ENCODE peak calls at places on chromosomes 2 and 18, in eight cellular contexts. T is fibroblast of lung, V is tibial artery, Z is neural progenitor cell, A is RWPE2, S is tibial nerve, U is IMR-90, I is AG09309. L is an unnamed sample.

GRCh38 chr2:44247924-44248323 is 27.4 kb upstream of the SLC3A1 start:
- DNase-seq in V (no peak), I (no peak), Z (peak), U (no peak), T (no peak), A (no peak), S (no peak), L (no peak)

GRCh38 chr2:176056411-176056810 is 27.4 kb downstream of the EVX2 start:
- DNase-seq in A (no peak), Z (no peak), V (no peak), U (no peak), I (no peak), S (no peak), T (no peak), L (no peak)

GRCh38 chr18:8507361-8507760 is 101.9 kb upstream of the RAB12 start:
- DNase-seq in S (no peak), A (no peak), U (peak), Z (peak), T (no peak), I (no peak), V (no peak), L (no peak)

GRCh38 chr18:76685402-76685801 is 137.0 kb upstream of the ZNF236 start:
- DNase-seq in U (no peak), I (no peak), Z (no peak), A (no peak), T (no peak), S (no peak), V (no peak), L (no peak)

GRCh38 chr2:218252509-218253247 is 8.1 kb upstream of the GPBAR1 start:
- DNase-seq in A (no peak), S (no peak), T (peak), U (peak), V (no peak), Z (no peak), I (no peak), L (no peak)

GRCh38 chr18:52716926-52717325 is 376.9 kb downstream of the DCC start:
- DNase-seq in V (no peak), S (peak), A (no peak), T (peak), Z (peak), I (no peak), U (peak), L (no peak)

GRCh38 chr2:3168230-3168891 is 209.3 kb downstream of the EIPR1 start:
- DNase-seq in A (peak), U (peak), Z (peak), T (peak), S (no peak), V (peak), I (peak), L (peak)

GRCh38 chr18:23964282-23965238 is 50.0 kb upstream of the TTC39C start:
- DNase-seq in I (no peak), U (no peak), T (no peak), A (no peak), Z (no peak), V (no peak), S (no peak), L (no peak)

GRCh38 chr2:43239981-43240761 is 13.8 kb upstream of the ZFP36L2 start:
- DNase-seq in U (no peak), I (no peak), Z (no peak), A (no peak), V (peak), S (no peak), T (no peak), L (no peak)

DNA sequence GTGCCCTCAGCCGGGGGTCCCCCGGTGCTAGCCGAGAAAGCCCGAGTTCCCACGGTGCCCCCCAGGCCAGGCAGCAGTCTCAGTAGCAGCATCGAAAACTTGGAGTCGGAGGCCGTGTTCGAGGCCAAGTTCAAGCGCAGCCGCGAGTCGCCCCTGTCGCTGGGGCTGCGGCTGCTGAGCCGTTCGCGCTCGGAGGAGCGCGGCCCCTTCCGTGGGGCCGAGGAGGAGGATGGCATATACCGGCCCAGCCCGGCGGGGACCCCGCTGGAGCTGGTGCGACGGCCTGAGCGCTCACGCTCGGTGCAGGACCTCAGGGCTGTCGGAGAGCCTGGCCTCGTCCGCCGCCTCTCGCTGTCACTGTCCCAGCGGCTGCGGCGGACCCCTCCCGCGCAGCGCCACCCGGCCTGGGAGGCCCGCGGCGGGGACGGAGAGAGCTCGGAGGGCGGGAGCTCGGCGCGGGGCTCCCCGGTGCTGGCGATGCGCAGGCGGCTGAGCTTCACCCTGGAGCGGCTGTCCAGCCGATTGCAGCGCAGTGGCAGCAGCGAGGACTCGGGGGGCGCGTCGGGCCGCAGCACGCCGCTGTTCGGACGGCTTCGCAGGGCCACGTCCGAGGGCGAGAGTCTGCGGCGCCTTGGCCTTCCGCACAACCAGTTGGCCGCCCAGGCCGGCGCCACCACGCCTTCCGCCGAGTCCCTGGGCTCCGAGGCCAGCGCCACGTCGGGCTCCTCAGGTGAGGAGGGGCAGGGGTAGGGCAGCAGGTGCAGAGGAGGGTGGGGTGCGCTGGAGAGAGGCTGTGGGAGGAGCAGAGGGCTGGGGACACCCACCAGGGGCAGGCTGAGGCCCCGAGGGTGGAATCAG is 14.1 kb upstream of the GMPPA start:
- DNase-seq in Z (peak), T (no peak), I (no peak), S (no peak), A (no peak), V (no peak), U (no peak), L (no peak)
- TF ChIP-seq CTCF in Z (no peak), T (no peak), I (no peak), S (no peak), A (no peak), V (no peak), U (no peak), L (no peak)

GRCh38 chr2:150997702-150998480 is 263.8 kb downstream of the RBM43 start:
- DNase-seq in T (peak), S (no peak), I (peak), A (no peak), Z (no peak), V (no peak), U (no peak), L (peak)
- TF ChIP-seq CTCF in T (no peak), S (no peak), I (no peak), A (no peak), Z (no peak), V (no peak), U (no peak), L (no peak)

GRCh38 chr2:160429248-160430000 is 64.2 kb downstream of the RBMS1 start:
- DNase-seq in V (no peak), U (peak), A (no peak), T (peak), I (no peak), S (no peak), Z (peak), L (no peak)
- TF ChIP-seq CTCF in V (peak), U (peak), A (peak), T (peak), I (peak), S (peak), Z (peak), L (peak)

GRCh38 chr2:101401906-101402305 is 14.6 kb upstream of the CREG2 start:
- DNase-seq in T (no peak), I (no peak), V (no peak), A (no peak), Z (no peak), S (no peak), U (no peak), L (no peak)
- TF ChIP-seq CTCF in T (no peak), I (no peak), V (no peak), A (no peak), Z (peak), S (no peak), U (no peak), L (no peak)

GRCh38 chr2:83784920-83785319 is 674.2 kb downstream of the SUCLG1 start:
- DNase-seq in S (no peak), V (no peak), U (no peak), A (no peak), Z (no peak), T (no peak), I (no peak), L (no peak)

GRCh38 chr2:83786140-83786539 is 672.9 kb downstream of the SUCLG1 start:
- DNase-seq in I (no peak), Z (no peak), V (no peak), U (no peak), S (no peak), T (no peak), A (no peak), L (no peak)

GRCh38 chr2:83784315-83784714 is 674.8 kb downstream of the SUCLG1 start:
- DNase-seq in I (no peak), U (no peak), V (no peak), T (no peak), S (no peak), Z (no peak), A (no peak), L (no peak)

GRCh38 chr2:83787189-83787588 is 671.9 kb downstream of the SUCLG1 start:
- DNase-seq in T (no peak), S (no peak), A (no peak), I (no peak), Z (no peak), U (no peak), V (no peak), L (no peak)

DNA sequence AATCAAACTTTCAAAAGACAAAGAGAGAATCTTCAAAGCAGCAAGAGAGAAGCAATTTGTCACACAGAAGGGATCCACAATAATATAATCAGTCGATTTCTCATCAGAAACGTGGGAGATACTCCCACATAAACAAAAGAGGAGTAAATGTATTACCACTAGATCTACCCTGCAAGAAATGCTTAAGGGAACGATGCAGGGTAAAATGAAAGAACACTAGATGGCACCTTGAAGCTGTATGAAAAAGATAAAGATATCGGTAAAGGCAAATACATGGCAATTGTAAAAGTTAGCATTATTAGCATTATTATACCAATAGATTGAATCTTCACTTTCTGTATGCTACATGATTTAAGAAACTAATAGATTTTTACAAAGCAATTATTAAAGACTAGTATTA is 677.0 kb downstream of the SUCLG1 start:
- DNase-seq in T (no peak), I (no peak), S (no peak), V (no peak), Z (no peak), A (no peak), U (no peak), L (no peak)
- TF ChIP-seq CTCF in T (no peak), I (no peak), S (no peak), V (no peak), Z (no peak), A (peak), U (no peak), L (no peak)

DNA sequence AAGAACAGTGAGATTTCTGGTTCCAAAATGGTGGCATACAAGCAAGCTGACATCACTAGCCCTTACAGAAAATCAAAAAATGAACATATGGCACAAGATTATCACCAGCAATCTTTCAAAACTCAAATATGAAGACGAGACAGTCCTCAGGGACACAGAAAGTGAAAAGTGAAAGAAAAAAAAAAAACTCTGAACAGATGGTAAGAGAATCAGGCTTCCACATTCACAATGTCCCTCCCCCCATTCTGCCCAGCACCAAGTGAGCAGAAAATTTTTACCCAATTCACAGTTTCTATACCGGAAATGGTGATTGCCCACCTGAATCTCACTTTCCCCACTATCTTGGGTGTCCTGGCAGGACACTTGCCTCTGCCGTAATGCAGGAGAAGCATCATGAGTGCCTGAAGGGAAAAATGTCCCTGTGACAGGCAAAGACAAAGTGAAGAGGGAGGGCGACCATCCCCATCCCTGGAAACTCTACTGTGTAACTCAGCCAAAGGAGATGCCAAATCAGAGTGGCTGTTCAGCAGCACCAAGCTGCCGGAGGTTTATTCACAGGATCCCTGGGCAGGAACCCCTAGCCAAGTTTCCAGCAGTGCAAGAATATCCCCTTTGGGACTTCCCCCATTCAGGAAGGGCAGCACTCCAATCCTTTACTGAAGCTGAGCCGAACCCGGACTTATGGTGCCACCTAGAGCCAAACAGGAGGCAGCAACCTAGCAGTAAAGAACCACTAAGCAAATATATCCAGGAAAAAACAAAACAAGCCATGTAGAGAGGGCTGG is 312.2 kb downstream of the LRATD1 start:
- DNase-seq in A (no peak), S (no peak), T (peak), V (no peak), I (peak), Z (peak), U (peak), L (no peak)
- TF ChIP-seq CTCF in A (peak), S (no peak), T (peak), V (no peak), I (peak), Z (peak), U (peak), L (peak)

GRCh38 chr2:143163499-143163898 is 34.3 kb downstream of the ARHGAP15 start:
- DNase-seq in Z (no peak), V (no peak), S (no peak), I (no peak), T (no peak), U (no peak), A (no peak), L (no peak)
- TF ChIP-seq CTCF in Z (no peak), V (no peak), S (no peak), I (no peak), T (no peak), U (no peak), A (no peak), L (no peak)

L was measured in AG09319.